ENCODE peak calls at places on chromosomes 3 and 15, in five cellular contexts. T, E, J, R and F are unnamed samples.

GRCh38 chr3:193240436-193240849 is 579 bp upstream of the PLAAT1 start:
- DNase-seq in J (no peak), R (peak; percentile 32), T (no peak), E (peak; percentile 2), F (no peak)

GRCh38 chr15:73926191-73927002 is at the start of gene LOXL1:
- DNase-seq in E (peak; percentile 91), R (peak; percentile 87), J (peak; percentile 92), T (peak; percentile 88), F (peak; percentile 95)

GRCh38 chr3:42519568-42519962 is 17.1 kb downstream of the VIPR1 start:
- DNase-seq in T (no peak), J (no peak), R (no peak), E (no peak), F (no peak)

GRCh38 chr3:45986303-45986982 is 9.2 kb downstream of the FYCO1 start:
- DNase-seq in J (peak; percentile 67), T (peak; percentile 60), R (no peak), E (peak; percentile 58), F (peak; percentile 68)

GRCh38 chr3:45943207-45943846 is at the start of gene CXCR6:
- DNase-seq in E (peak; percentile 24), R (no peak), J (no peak), T (peak; percentile 13), F (no peak)

GRCh38 chr3:151787626-151788025 is 26.3 kb upstream of the AADAC start:
- DNase-seq in E (peak; percentile 62), J (no peak), R (no peak), T (peak; percentile 42), F (peak; percentile 26)

GRCh38 chr15:62280625-62281024 is 115.5 kb upstream of the C2CD4B start:
- DNase-seq in T (no peak), J (no peak), R (no peak), E (no peak), F (no peak)

GRCh38 chr3:128296469-128297251 is 143.4 kb downstream of the EEFSEC start:
- DNase-seq in T (no peak), R (no peak), E (peak; percentile 5), J (no peak), F (no peak)

GRCh38 chr3:156388469-156389150 is 166.3 kb downstream of the SSR3 start:
- DNase-seq in R (no peak), E (peak; percentile 84), J (peak; percentile 99), T (peak; percentile 97), F (peak; percentile 92)

GRCh38 chr3:18951333-18951732 is 197.0 kb upstream of the KCNH8 start:
- DNase-seq in J (no peak), R (no peak), E (no peak), T (no peak), F (no peak)

GRCh38 chr3:122615303-122615702 is 37.9 kb downstream of the PARP15 start:
- DNase-seq in J (no peak), T (no peak), R (peak; percentile 17), E (peak; percentile 56), F (peak; percentile 26)

GRCh38 chr3:56985460-56986327 is 74.8 kb upstream of the SPATA12 start:
- DNase-seq in T (peak; percentile 74), J (peak; percentile 60), R (peak; percentile 30), E (no peak), F (peak; percentile 50)

GRCh38 chr15:80059786-80060489 is 462 bp downstream of the ZFAND6 start:
- DNase-seq in E (peak; percentile 33), J (peak; percentile 3), R (peak; percentile 83), T (peak; percentile 16), F (no peak)

GRCh38 chr3:73625124-73625665 is 454 bp upstream of the PDZRN3 start:
- DNase-seq in J (peak; percentile 68), R (peak; percentile 76), T (peak; percentile 66), E (peak; percentile 50), F (peak; percentile 72)

GRCh38 chr3:173556546-173556945 is 159.0 kb downstream of the NLGN1 start:
- DNase-seq in T (no peak), R (no peak), J (no peak), E (no peak), F (no peak)

GRCh38 chr15:83837946-83838571 is 184.1 kb downstream of the ADAMTSL3 start:
- DNase-seq in E (peak; percentile 59), R (peak; percentile 78), J (no peak), T (peak; percentile 44), F (no peak)

GRCh38 chr15:80234883-80235282 is 17.1 kb downstream of the CTXND1 start:
- DNase-seq in J (peak; percentile 43), E (peak; percentile 31), R (peak; percentile 73), T (peak; percentile 48), F (no peak)

GRCh38 chr3:79140718-79141117 is 627.1 kb downstream of the ROBO1 start:
- DNase-seq in R (no peak), E (peak; percentile 89), J (peak; percentile 66), T (peak; percentile 56), F (peak; percentile 34)

GRCh38 chr15:68256675-68257450 is 20.7 kb upstream of the FEM1B start:
- DNase-seq in J (peak; percentile 96), E (peak; percentile 94), R (peak; percentile 95), T (peak; percentile 95), F (peak; percentile 75)
- TF ChIP-seq CTCF in J (no peak), E (no peak), R (no peak), T (no peak), F (no peak)

GRCh38 chr15:91852741-91853500 is 587 bp upstream of the SLCO3A1 start:
- DNase-seq in J (peak; percentile 65), T (peak; percentile 59), R (peak; percentile 75), E (peak; percentile 18), F (peak; percentile 59)

GRCh38 chr15:91853501-91853967 is at the start of gene SLCO3A1:
- DNase-seq in T (peak; percentile 30), R (peak; percentile 74), E (no peak), J (peak; percentile 56), F (peak; percentile 44)

GRCh38 chr15:91849180-91849579 is 4.3 kb upstream of the SLCO3A1 start:
- DNase-seq in T (no peak), R (no peak), J (no peak), E (no peak), F (no peak)

GRCh38 chr15:91853968-91854943 is 748 bp downstream of the SLCO3A1 start:
- DNase-seq in E (no peak), R (peak; percentile 60), T (peak; percentile 6), J (peak; percentile 17), F (peak; percentile 10)

DNA sequence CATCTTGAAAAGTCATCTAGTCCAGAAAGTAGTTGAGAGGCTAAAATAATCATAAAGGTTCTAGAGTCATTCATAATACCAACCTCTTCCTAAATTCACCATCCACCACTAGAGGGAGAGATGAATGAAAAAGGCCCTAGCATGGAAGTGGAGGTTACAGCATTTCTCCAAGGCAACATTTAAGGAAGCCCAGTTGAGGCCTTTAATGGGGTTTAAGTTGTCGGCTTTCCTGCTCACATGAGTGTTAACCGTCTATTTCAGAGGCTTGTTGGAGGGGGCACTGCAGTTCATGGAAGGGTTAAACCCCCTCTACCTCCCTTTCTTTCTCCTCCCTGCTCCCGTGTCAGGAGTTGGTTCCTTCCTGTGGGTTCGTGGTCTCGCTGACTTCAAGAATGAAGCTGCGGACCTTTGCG is 3.8 kb upstream of the SLCO3A1 start:
- DNase-seq in E (peak; percentile 28), R (peak; percentile 67), J (peak; percentile 62), T (peak; percentile 71), F (peak; percentile 57)
- TF ChIP-seq CTCF in E (peak; percentile 43), R (peak; percentile 63), J (peak; percentile 85), T (peak; percentile 81), F (peak; percentile 69)

DNA sequence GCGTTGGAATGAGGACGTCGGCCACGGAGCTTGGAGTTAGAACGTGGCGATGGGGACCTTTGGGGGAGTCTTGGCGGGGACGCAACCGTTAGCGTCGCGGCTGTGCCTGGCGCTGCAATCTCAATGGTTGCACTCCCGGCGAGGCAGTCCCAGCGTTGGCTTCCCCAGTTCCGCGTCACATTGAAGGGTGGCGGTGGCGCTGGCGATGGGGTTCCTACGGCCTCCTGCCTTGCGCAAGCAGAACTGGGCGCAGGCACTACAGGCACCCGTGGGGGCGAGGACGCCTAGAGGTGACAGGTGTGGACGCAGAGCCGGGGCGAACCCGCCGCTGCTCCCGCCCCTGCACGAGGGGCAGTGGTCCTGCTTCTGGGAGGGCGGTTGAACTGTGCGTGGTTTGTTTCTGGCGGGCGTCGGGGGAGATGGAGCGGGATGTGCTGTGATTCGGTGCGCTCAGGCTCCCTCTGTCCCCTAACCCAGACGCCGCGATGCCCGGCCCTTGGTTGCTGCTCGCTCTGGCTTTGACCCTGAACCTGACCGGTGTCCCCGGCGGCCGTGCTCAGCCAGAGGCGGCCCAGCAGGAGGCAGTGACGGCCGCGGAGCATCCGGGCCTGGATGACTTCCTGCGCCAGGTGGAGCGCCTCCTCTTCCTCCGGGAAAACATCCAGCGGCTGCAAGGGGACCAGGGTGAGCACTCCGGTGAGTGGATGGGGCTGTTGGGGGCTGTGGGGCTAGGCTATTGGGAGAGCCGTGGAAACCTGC is 991 bp downstream of the TRH start:
- DNase-seq in T (no peak), R (peak; percentile 74), E (no peak), J (no peak), F (no peak)
- TF ChIP-seq CTCF in T (no peak), R (peak; percentile 24), E (no peak), J (no peak), F (no peak)

GRCh38 chr15:60591491-60592385 is 112.8 kb upstream of the ICE2 start:
- DNase-seq in T (no peak), R (peak; percentile 74), E (no peak), J (peak; percentile 22), F (no peak)
- TF ChIP-seq CTCF in T (no peak), R (no peak), E (no peak), J (no peak), F (no peak)

GRCh38 chr3:58135712-58136543 is 74.8 kb downstream of the DNASE1L3 start:
- DNase-seq in R (peak; percentile 13), T (peak; percentile 11), J (no peak), E (peak; percentile 30), F (no peak)
- TF ChIP-seq CTCF in R (peak; percentile 46), T (peak; percentile 39), J (peak; percentile 51), E (peak; percentile 52), F (peak; percentile 38)

DNA sequence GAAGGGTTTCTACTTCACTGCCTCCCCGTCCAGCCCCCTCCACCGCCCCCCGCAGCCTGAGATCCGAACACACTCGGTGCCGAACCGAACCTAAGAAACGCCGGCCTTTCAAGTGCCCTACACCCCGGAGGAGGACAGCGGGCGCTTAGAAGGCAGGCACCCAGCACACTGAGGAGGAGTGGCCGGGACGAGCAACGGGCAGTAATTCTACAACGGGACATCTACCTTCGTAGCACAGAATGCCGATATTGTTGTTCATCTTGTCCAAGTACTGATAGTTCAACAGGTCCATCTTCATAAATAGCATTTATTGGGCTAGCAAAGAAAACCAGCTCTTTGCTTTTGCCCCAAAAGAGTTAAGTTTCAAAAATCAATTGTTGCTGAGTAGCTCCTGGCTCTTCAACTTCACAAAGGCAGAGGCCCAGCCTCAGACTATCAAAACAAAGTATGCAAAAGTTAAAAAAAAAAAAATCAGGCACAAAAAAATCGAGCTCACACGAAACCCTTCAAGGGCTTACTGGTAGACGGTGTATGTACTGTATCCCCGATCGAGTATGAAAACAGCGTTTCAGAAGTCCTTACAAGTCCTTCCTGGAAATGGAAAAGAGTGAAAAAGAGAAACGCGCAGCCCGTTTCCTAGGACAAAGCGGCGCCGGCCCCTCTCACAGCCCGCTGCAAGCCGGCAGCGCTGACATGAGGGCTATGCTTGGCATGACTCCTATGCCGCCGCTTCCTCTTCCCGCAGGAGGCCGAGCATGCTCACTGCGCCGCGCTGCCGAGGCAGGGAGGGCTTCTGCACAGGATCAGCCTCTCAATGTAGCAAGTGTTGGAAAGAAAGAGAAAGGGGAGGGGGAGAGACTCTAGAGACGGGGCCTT is at the start of gene VGLL4:
- DNase-seq in J (peak; percentile 91), T (peak; percentile 85), E (peak; percentile 92), R (peak; percentile 92), F (peak; percentile 95)
- TF ChIP-seq CTCF in J (peak; percentile 9), T (peak; percentile 3), E (peak; percentile 36), R (no peak), F (peak; percentile 15)